ENCODE peak calls at places on chromosomes 11 and 22, in nine cellular contexts. X is MM.1S; B is AG04450; L is stimulated activated CD4-positive, alpha-beta T cell treated with anti-CD3 and anti-CD28 coated beads, Interleukin-15, amount 100 ng/mL, for 48 hours; I is activated CD4-positive, alpha-beta memory T cell treated with anti-CD3 and anti-CD28 coated beads, Interleukin-2, amount 10 ng/mL, durations not matched to agents 7 days and 5 days; D is fibroblast of gingiva; K is K562; F is HS-27A; Y is EL. S is an unnamed sample.

GRCh38 chr22:30829901-30830550 is 135.4 kb downstream of the OSBP2 start:
- DNase-seq in X (no peak), Y (peak), F (peak), I (no peak), L (no peak), D (peak), K (no peak), B (peak), S (peak)

GRCh38 chr22:29382575-29383328 is 5.6 kb downstream of the AP1B1 start:
- DNase-seq in D (no peak), X (no peak), Y (no peak), L (no peak), K (no peak), F (no peak), I (no peak), B (no peak), S (no peak)

GRCh38 chr11:117220999-117221774 is 10.7 kb downstream of the PCSK7 start:
- DNase-seq in D (peak), K (no peak), I (no peak), Y (no peak), X (no peak), L (no peak), F (no peak), B (no peak), S (no peak)

GRCh38 chr11:46378296-46378695 is 3.2 kb upstream of the MDK start:
- DNase-seq in D (no peak), B (no peak), I (no peak), L (no peak), X (no peak), F (no peak), K (no peak), Y (no peak), S (no peak)

GRCh38 chr22:26535499-26535898 is 23.2 kb upstream of the TFIP11 start:
- DNase-seq in L (no peak), D (no peak), Y (no peak), X (no peak), K (no peak), B (no peak), I (no peak), F (no peak), S (no peak)

GRCh38 chr22:26406118-26406517 is 22.9 kb upstream of the ASPHD2 start:
- DNase-seq in B (peak), K (no peak), F (no peak), Y (peak), X (no peak), D (peak), I (no peak), L (no peak), S (no peak)

GRCh38 chr11:10298342-10298741 is 4.3 kb upstream of the SBF2 start:
- DNase-seq in D (peak), B (peak), I (peak), X (peak), K (no peak), L (no peak), Y (peak), F (peak), S (no peak)

GRCh38 chr11:44136176-44136945 is 40.9 kb downstream of the EXT2 start:
- DNase-seq in X (no peak), L (no peak), K (no peak), B (no peak), F (no peak), Y (peak), I (no peak), D (no peak), S (no peak)

GRCh38 chr22:39655736-39656285 is 85.3 kb downstream of the CACNA1I start:
- DNase-seq in F (no peak), D (no peak), I (no peak), K (no peak), L (no peak), X (no peak), Y (no peak), B (no peak), S (no peak)